ENCODE peak calls at places on chromosomes 5 and 9, in ten cellular contexts. A is spleen, S is A549, W is cardiac muscle cell, U is upper lobe of right lung, J is body of pancreas, G is esophagus squamous epithelium, V is transverse colon, L is tibial artery, Z is foreskin keratinocyte. E is an unnamed sample. For H3K4me1, the result is how much of the 10 kb centered on the place peaks cover.

GRCh38 chr9:83972286-83972685 is 7.7 kb downstream of the HNRNPK start:
- DNase-seq in U (no peak), Z (no peak), W (no peak), G (no peak), V (no peak), S (no peak), A (no peak), J (no peak), L (no peak), E (no peak)

GRCh38 chr9:34929506-34930102 is 28.5 kb upstream of the PHF24 start:
- DNase-seq in V (no peak), S (peak), L (no peak), G (no peak), W (peak), U (no peak), Z (no peak), A (no peak), J (peak), E (no peak)

GRCh38 chr9:131673531-131673930 is 66.3 kb downstream of the RAPGEF1 start:
- DNase-seq in G (no peak), W (no peak), Z (no peak), A (no peak), J (no peak), S (no peak), V (no peak), U (no peak), L (no peak), E (no peak)

GRCh38 chr5:173917788-173918786 is 29.9 kb downstream of the CPEB4 start:
- DNase-seq in G (no peak), J (peak), U (peak), S (peak), V (peak), L (peak), W (peak), A (peak), Z (peak), E (peak)

GRCh38 chr5:171585981-171586380 is 166.5 kb downstream of the FGF18 start:
- DNase-seq in L (no peak), G (no peak), Z (no peak), J (no peak), A (no peak), W (no peak), U (no peak), S (no peak), V (no peak), E (no peak)

GRCh38 chr9:137195525-137196220 is 4.9 kb downstream of the TPRN start:
- DNase-seq in Z (no peak), U (no peak), A (no peak), G (no peak), L (no peak), J (peak), V (peak), W (no peak), S (no peak), E (no peak)

GRCh38 chr5:142432369-142432863 is 107.6 kb upstream of the SPRY4 start:
- DNase-seq in U (peak), Z (no peak), W (no peak), J (peak), L (no peak), G (no peak), V (peak), S (no peak), A (peak), E (no peak)

GRCh38 chr9:76560481-76560891 is 101.5 kb downstream of the GCNT1 start:
- DNase-seq in G (no peak), J (peak), A (no peak), W (peak), V (peak), L (no peak), S (no peak), Z (no peak), U (no peak), E (no peak)

GRCh38 chr9:133573791-133574515 is 35.2 kb downstream of the FAM163B start:
- DNase-seq in G (no peak), A (no peak), W (no peak), J (no peak), L (no peak), S (no peak), V (no peak), Z (no peak), U (no peak), E (no peak)

GRCh38 chr5:177194278-177194677 is 60.7 kb downstream of the NSD1 start:
- DNase-seq in S (peak), A (no peak), Z (peak), G (no peak), L (no peak), W (peak), U (no peak), V (no peak), J (no peak), E (peak)

GRCh38 chr5:111131356-111131755 is 39.2 kb downstream of the WDR36 start:
- DNase-seq in S (no peak), G (no peak), Z (no peak), W (no peak), A (no peak), J (no peak), U (no peak), L (no peak), V (no peak), E (no peak)

GRCh38 chr9:89579741-89580395 is 24.9 kb upstream of the GADD45G start:
- DNase-seq in J (no peak), L (no peak), U (no peak), Z (no peak), V (no peak), A (no peak), W (no peak), G (no peak), S (no peak), E (no peak)

GRCh38 chr5:158780656-158781237 is 319.0 kb downstream of the EBF1 start:
- DNase-seq in W (no peak), S (no peak), Z (no peak), V (no peak), U (no peak), L (no peak), G (no peak), J (no peak), A (no peak), E (no peak)

GRCh38 chr5:169071-169727 is 22.1 kb upstream of the LRRC14B start:
- DNase-seq in W (peak), J (peak), G (no peak), Z (no peak), L (peak), S (no peak), U (peak), A (peak), V (no peak), E (no peak)

GRCh38 chr5:8005416-8005815 is 136.5 kb downstream of the MTRR start:
- DNase-seq in W (no peak), S (no peak), U (no peak), L (no peak), G (no peak), Z (no peak), J (no peak), V (peak), A (no peak), E (no peak)

GRCh38 chr5:154740483-154740882 is 14.7 kb upstream of the LARP1 start:
- DNase-seq in S (no peak), V (peak), W (peak), L (peak), G (no peak), A (no peak), U (no peak), J (peak), Z (no peak), E (no peak)

GRCh38 chr9:1460143-1460769 is 410.1 kb downstream of the DMRT2 start:
- DNase-seq in V (peak), J (peak), Z (no peak), W (peak), G (no peak), A (no peak), U (no peak), S (peak), L (no peak), E (no peak)

GRCh38 chr5:133801955-133802751 is 166.3 kb downstream of the C5orf15 start:
- DNase-seq in G (no peak), Z (no peak), J (peak), V (no peak), L (no peak), A (no peak), U (no peak), W (peak), S (peak), E (no peak)

GRCh38 chr5:73950441-73950873 is 324.5 kb downstream of the ARHGEF28 start:
- DNase-seq in G (no peak), V (no peak), A (no peak), U (no peak), W (no peak), S (no peak), Z (no peak), L (no peak), J (no peak), E (no peak)

GRCh38 chr5:131514316-131515275 is 120.4 kb downstream of the RAPGEF6 start:
- DNase-seq in W (no peak), Z (peak), G (no peak), V (no peak), S (no peak), A (no peak), L (no peak), U (no peak), J (no peak), E (no peak)

GRCh38 chr5:180792965-180793287 is 9.7 kb downstream of the MGAT1 start:
- DNase-seq in Z (no peak), A (peak), J (no peak), V (no peak), U (no peak), W (no peak), L (no peak), S (no peak), G (no peak), E (no peak)

GRCh38 chr9:134716067-134716466 is 74.5 kb downstream of the COL5A1 start:
- DNase-seq in Z (no peak), J (no peak), S (no peak), V (no peak), A (no peak), W (no peak), G (no peak), L (no peak), U (no peak), E (no peak)

GRCh38 chr5:97623441-97623840 is 440.4 kb upstream of the RIOK2 start:
- DNase-seq in U (no peak), G (no peak), V (no peak), J (no peak), A (no peak), Z (no peak), S (no peak), W (no peak), L (no peak), E (no peak)

GRCh38 chr9:91835632-91836031 is 114.4 kb downstream of the ROR2 start:
- DNase-seq in A (peak), W (no peak), S (no peak), V (no peak), Z (no peak), L (peak), J (no peak), U (no peak), G (no peak), E (no peak)

GRCh38 chr5:179319741-179320281 is 25.4 kb downstream of the ADAMTS2 start:
- DNase-seq in L (peak), U (peak), J (no peak), G (no peak), V (no peak), Z (no peak), A (peak), S (no peak), W (peak), E (no peak)

GRCh38 chr5:173310296-173310769 is 17.9 kb downstream of the STC2 start:
- DNase-seq in J (no peak), S (no peak), L (no peak), U (no peak), W (no peak), G (no peak), V (no peak), A (no peak), Z (no peak), E (no peak)

GRCh38 chr9:89387970-89388867 is 69.9 kb downstream of the SECISBP2 start:
- DNase-seq in S (peak), A (peak), Z (peak), L (peak), V (peak), U (peak), G (no peak), W (peak), J (no peak), E (no peak)

GRCh38 chr5:119515192-119515591 is 62.9 kb downstream of the HSD17B4 start:
- DNase-seq in J (no peak), L (no peak), V (no peak), W (peak), S (no peak), U (no peak), Z (no peak), G (no peak), A (no peak), E (no peak)

GRCh38 chr9:83701769-83702168 is 6.0 kb downstream of the UBQLN1 start:
- DNase-seq in S (peak), V (no peak), W (peak), Z (peak), G (no peak), L (no peak), J (no peak), U (no peak), A (no peak), E (no peak)

GRCh38 chr5:32810812-32811211 is 99.7 kb downstream of the NPR3 start:
- DNase-seq in J (peak), W (peak), S (no peak), G (no peak), V (no peak), A (no peak), U (no peak), L (no peak), Z (peak), E (no peak)

GRCh38 chr5:172302047-172302710 is 18.6 kb upstream of the UBTD2 start:
- DNase-seq in S (no peak), U (no peak), Z (no peak), G (no peak), L (no peak), W (no peak), A (no peak), J (no peak), V (no peak), E (no peak)

GRCh38 chr5:117801583-117801982 is 1186.8 kb downstream of the DTWD2 start:
- DNase-seq in W (no peak), L (no peak), G (no peak), V (no peak), Z (no peak), U (no peak), A (no peak), S (no peak), J (no peak), E (no peak)

GRCh38 chr9:127114606-127115005 is 7.8 kb downstream of the ANGPTL2 start:
- DNase-seq in W (no peak), Z (no peak), J (no peak), V (no peak), G (no peak), A (no peak), L (no peak), U (peak), S (no peak), E (no peak)

GRCh38 chr5:143806568-143806967 is 5.4 kb upstream of the HMHB1 start:
- DNase-seq in G (no peak), U (no peak), L (no peak), V (no peak), S (no peak), J (no peak), A (no peak), W (peak), Z (no peak), E (no peak)

GRCh38 chr5:172777381-172778222 is 6.6 kb upstream of the DUSP1 start:
- DNase-seq in A (peak), Z (peak), S (peak), U (peak), W (peak), J (peak), G (peak), V (peak), L (peak), E (peak)

GRCh38 chr5:133333561-133334150 is 278.7 kb downstream of the FSTL4 start:
- DNase-seq in L (no peak), A (peak), J (no peak), V (no peak), U (peak), W (no peak), G (no peak), Z (no peak), S (no peak), E (no peak)

GRCh38 chr5:128290152-128290858 is 206.7 kb downstream of the SLC12A2 start:
- DNase-seq in V (no peak), J (no peak), Z (peak), G (no peak), A (no peak), W (peak), L (no peak), S (no peak), U (no peak), E (no peak)

GRCh38 chr5:58921106-58921505 is 338.2 kb downstream of the RAB3C start:
- DNase-seq in G (no peak), V (no peak), U (no peak), W (peak), L (no peak), J (no peak), Z (peak), S (no peak), A (no peak), E (no peak)

DNA sequence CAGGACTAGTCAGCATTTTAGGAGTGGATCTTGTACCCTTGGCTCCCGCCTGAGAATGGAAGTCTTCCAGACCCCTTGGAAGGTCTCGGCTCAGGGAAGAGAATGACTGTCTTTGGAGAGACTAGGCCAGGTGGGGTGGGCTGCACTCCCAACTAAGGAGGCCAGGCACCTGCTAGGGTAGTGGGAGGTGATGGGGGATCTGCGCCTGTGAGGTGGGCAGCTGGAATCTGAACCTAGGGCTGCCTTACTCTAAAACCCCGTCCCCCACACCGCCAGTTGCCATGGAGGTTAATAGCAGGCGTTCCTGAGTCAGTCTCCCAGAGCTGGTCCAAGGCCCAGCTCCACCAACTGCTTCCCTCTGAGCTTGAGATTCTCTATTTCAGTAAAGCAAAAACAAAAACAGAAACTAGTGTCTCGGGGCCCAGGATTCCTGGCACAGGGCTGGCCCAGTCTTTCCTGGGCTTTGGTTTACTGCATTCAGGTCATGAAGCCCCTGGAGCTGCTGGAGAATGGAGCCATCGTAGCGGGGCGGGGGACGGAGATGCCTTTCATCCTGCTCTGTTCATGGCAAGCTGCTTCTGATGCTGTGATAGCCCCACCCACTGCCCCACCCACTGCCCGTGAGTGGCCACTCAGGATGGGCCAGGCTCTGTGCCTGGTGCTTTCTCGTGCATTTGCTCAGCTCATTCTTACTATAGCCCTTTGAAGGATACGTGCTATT is 57.5 kb downstream of the DAB2IP start:
- DNase-seq in J (no peak), L (no peak), S (no peak), A (no peak), U (no peak), W (no peak), Z (no peak), V (no peak), G (no peak), E (no peak)
- H3K4me1 ChIP-seq in J (under half), L (under half), S (under half), A (under half), U (under half), W (under half), Z (under half), V (under half), G (half or more), E (under half)

GRCh38 chr5:102222772-102223171 is 73.3 kb downstream of the SLCO4C1 start:
- DNase-seq in A (no peak), S (peak), G (no peak), Z (no peak), U (no peak), J (no peak), W (no peak), V (no peak), L (no peak), E (peak)

GRCh38 chr5:102221949-102222348 is 74.1 kb downstream of the SLCO4C1 start:
- DNase-seq in L (no peak), A (no peak), W (no peak), V (no peak), G (no peak), U (no peak), J (no peak), S (no peak), Z (no peak), E (no peak)

GRCh38 chr5:102226321-102226720 is 69.8 kb downstream of the SLCO4C1 start:
- DNase-seq in G (no peak), L (no peak), W (no peak), J (no peak), A (no peak), U (no peak), V (no peak), S (no peak), Z (peak), E (no peak)

GRCh38 chr5:102218159-102218558 is 77.9 kb downstream of the SLCO4C1 start:
- DNase-seq in J (no peak), A (no peak), L (no peak), Z (no peak), W (no peak), U (no peak), G (no peak), S (no peak), V (peak), E (no peak)

GRCh38 chr5:102223542-102224444 is 72.3 kb downstream of the SLCO4C1 start:
- DNase-seq in U (no peak), S (peak), J (no peak), G (no peak), Z (peak), W (peak), V (no peak), L (no peak), A (no peak), E (peak)
- TF ChIP-seq CTCF in U (peak), S (peak), J (peak), G (peak), Z (peak), W (peak), V (peak), L (peak), A (peak), E (peak)

GRCh38 chr9:114395768-114396167 is 8.0 kb upstream of the AKNA start:
- DNase-seq in A (no peak), J (no peak), G (no peak), Z (no peak), W (no peak), L (no peak), V (no peak), S (no peak), U (no peak), E (no peak)
- H3K4me1 ChIP-seq in A (half or more), J (under half), G (under half), Z (under half), W (under half), L (under half), V (half or more), S (under half), U (under half), E (under half)

GRCh38 chr5:103941554-103941953 is 379.0 kb upstream of the NUDT12 start:
- DNase-seq in A (no peak), G (no peak), J (no peak), V (no peak), L (no peak), Z (no peak), W (no peak), U (no peak), S (no peak), E (no peak)

GRCh38 chr5:103943243-103943642 is 380.7 kb upstream of the NUDT12 start:
- DNase-seq in Z (no peak), W (no peak), A (no peak), U (no peak), S (no peak), V (no peak), G (no peak), L (no peak), J (no peak), E (no peak)

GRCh38 chr5:103938151-103938671 is 375.6 kb upstream of the NUDT12 start:
- DNase-seq in A (no peak), L (no peak), W (no peak), Z (no peak), V (no peak), J (no peak), S (no peak), G (no peak), U (no peak), E (no peak)

DNA sequence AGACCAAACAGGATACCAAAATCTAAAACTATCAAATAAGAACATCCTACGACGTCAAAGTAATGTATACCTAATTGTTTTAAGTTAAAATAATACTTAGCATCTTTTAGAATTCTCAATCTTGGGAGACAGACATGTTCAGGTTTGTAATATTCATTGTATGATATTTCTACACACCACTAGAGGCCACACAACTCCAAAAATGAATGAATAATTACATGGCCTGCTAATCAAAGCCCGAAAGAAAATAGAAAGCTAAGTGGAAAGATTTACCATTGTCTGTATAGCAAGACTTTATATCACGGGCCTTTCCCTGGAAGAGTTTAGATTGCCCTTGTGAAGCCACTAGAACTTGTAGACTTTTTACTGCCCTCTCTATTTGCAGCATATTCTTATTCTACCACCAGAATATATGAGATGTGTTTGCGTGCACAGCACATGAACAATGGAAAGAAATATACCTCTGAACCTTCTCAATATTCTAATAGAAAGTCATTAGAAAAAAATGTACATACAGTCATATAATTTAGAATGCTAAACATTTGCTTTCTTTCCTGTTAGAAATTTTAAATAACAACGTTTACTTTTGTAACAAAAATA is 380.1 kb upstream of the NUDT12 start:
- DNase-seq in Z (no peak), G (no peak), W (no peak), A (no peak), V (no peak), S (no peak), U (no peak), J (no peak), L (no peak), E (no peak)
- TF ChIP-seq CTCF in Z (peak), G (no peak), W (no peak), A (no peak), V (no peak), S (no peak), U (no peak), J (no peak), L (no peak), E (no peak)

E was measured in Caco-2.